ENCODE peak calls at places on chromosomes 5 and 9, in four cellular contexts. W is mesendoderm, L is H9, P is IMR-90. J is an unnamed sample.

GRCh38 chr9:36037580-36038169 is 962 bp downstream of the RECK start:
- DNase-seq in W (no peak), L (no peak), P (no peak), J (no peak)

GRCh38 chr5:117657591-117657990 is 1083.0 kb upstream of the SEMA6A start:
- DNase-seq in W (no peak), L (no peak), P (no peak), J (no peak)

GRCh38 chr5:10914741-10915480 is 153.9 kb upstream of the DAP start:
- DNase-seq in W (no peak), L (no peak), P (no peak), J (no peak)

GRCh38 chr5:148043705-148044104 is 20.1 kb upstream of the SPINK5 start:
- DNase-seq in W (no peak), L (no peak), P (no peak), J (no peak)

GRCh38 chr9:109579191-109579948 is 81.3 kb upstream of the PTPN3 start:
- DNase-seq in W (no peak), L (no peak), P (peak; percentile 13), J (no peak)

GRCh38 chr5:170121321-170121720 is 15.6 kb downstream of the FOXI1 start:
- DNase-seq in W (no peak), L (no peak), P (peak; percentile 56), J (no peak)

GRCh38 chr5:140869555-140869886 is 764 bp downstream of the PCDHA11 start:
- DNase-seq in W (no peak), L (no peak), P (no peak), J (no peak)

GRCh38 chr9:85949591-85950335 is 8.8 kb downstream of the NAA35 start:
- DNase-seq in W (no peak), L (no peak), P (peak; percentile 52), J (no peak)

GRCh38 chr5:72108200-72109050 is 1.1 kb downstream of the MAP1B start:
- DNase-seq in W (peak; percentile 90), L (peak; percentile 82), P (peak; percentile 67), J (no peak)

GRCh38 chr9:127608104-127608966 is 3.7 kb upstream of the STXBP1 start:
- DNase-seq in W (peak; percentile 89), L (peak; percentile 96), P (peak; percentile 38), J (peak; percentile 90)

GRCh38 chr5:56251918-56252553 is 18.9 kb upstream of the ANKRD55 start:
- DNase-seq in W (no peak), L (no peak), P (no peak), J (no peak)

GRCh38 chr5:17799521-17799920 is 165.3 kb downstream of the TAF11L14 start:
- DNase-seq in W (no peak), L (no peak), P (no peak), J (no peak)
- H3K56ac ChIP-seq in W (no peak overlapping the region), L (no peak overlapping the region), P (no peak overlapping the region), J (no peak overlapping the region)

DNA sequence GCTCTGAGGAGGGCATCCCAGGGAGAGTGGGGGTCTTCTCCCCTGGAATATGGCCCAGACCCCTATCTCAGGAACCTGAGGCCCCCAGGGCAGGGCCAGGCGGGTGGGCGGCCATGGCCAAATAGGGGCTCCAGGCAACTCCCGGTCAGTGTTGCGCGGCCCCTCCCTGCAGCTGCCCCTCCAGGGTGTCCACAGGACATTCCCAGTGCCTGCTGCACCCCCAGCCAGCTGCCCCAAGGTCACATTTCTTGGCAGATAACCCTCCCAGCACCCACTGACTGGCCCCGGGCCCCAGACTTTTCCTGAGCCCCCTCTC is 53.6 kb upstream of the EGFL7 start:
- DNase-seq in W (no peak), L (no peak), P (no peak), J (no peak)
- H3K56ac ChIP-seq in W (peak overlapping the region; percentile 0), L (no peak overlapping the region), P (no peak overlapping the region), J (no peak overlapping the region)

GRCh38 chr5:68365894-68366293 is 150.3 kb downstream of the PIK3R1 start:
- DNase-seq in W (no peak), L (no peak), P (no peak), J (no peak)

GRCh38 chr5:68367274-68367673 is 151.7 kb downstream of the PIK3R1 start:
- DNase-seq in W (peak; percentile 24), L (no peak), P (no peak), J (no peak)

GRCh38 chr5:68368686-68369359 is 153.3 kb downstream of the PIK3R1 start:
- DNase-seq in W (no peak), L (no peak), P (peak; percentile 16), J (no peak)

GRCh38 chr5:68368280-68368679 is 152.7 kb downstream of the PIK3R1 start:
- DNase-seq in W (no peak), L (no peak), P (peak; percentile 2), J (no peak)

DNA sequence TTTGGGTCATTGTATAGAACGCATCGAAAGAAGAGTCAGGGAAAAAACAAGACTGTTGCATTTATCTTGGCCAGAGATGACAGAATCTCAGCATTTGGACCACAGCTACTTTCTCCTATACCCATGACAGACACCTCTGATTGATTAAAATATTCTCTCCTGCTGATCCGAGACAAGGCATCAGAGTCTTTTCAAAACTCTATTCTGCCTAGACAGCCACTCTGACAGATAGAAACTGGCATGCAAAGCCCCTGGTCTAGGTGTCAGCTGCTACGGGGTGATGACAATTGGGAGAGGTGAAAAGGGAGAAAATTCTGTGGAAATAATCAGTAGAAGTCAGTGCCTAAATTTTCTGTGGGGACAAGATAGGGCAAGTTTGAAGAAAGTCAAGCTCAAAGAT is 152.2 kb downstream of the PIK3R1 start:
- DNase-seq in W (no peak), L (no peak), P (no peak), J (no peak)
- H3K56ac ChIP-seq in W (no peak overlapping the region), L (no peak overlapping the region), P (no peak overlapping the region), J (no peak overlapping the region)

DNA sequence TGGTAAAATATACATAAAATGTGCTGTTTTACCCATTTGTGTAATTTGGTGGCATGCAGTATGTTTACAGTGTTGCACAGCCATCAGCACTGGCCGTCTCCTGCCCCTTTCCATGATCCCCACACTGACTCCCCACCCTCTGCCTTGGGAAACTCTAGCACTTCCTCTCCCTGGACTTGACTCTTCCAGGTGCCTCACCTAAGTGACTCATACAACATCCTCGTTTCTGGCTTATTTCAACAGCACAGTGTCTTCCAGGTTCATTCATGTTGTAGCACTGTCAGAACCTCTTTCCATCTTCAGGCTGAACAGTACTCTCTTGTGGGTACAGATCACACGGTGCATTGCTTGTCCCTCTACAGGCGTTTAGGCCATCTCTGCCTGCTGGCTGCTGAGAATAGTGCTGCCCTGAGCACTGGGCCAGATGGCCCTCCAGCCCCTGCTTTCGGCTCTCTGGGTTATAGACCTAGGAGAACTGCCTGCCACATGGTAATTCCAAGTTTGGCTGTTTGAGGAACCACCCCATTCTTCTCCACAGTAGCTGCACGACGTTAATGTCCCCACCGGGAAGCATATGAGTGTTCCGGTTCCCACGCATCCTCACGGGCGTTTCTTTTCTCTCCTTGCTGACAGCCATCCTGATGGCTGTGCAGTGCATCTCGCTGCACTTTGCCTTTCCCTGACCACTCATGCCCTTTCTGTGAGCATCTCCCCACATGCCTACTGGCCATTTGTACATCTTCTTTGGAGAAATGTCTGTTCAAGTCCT is 211.8 kb downstream of the FANCC start:
- DNase-seq in W (no peak), L (no peak), P (no peak), J (no peak)
- H3K56ac ChIP-seq in W (no peak overlapping the region), L (no peak overlapping the region), P (no peak overlapping the region), J (no peak overlapping the region)

J was measured in H1.